ENCODE peak calls at places on chromosome 18, in four cellular contexts. One of them, this sample, is unnamed.
A peak's percentile ranks its signal among the peaks of the same experiment; 100 is the strongest.

GRCh38 chr18:75247601-75248421 is 37.2 kb downstream of the TSHZ1 start:
- DNase-seq in pancreas: no peak
- DNase-seq in pulmonary artery endothelial cell: no peak
- DNase-seq in stimulated activated naive CD8-positive, alpha-beta T cell treated with anti-CD3 and anti-CD28 coated beads, Interleukin-15, Interleukin-2, amounts not matched to agents 100 U/mL and 50 U/mL, for 24 hours: no peak
- DNase-seq in this sample: no peak

GRCh38 chr18:38011446-38011845 is 445.8 kb upstream of the CELF4 start:
- DNase-seq in pancreas: no peak
- DNase-seq in pulmonary artery endothelial cell: no peak
- DNase-seq in stimulated activated naive CD8-positive, alpha-beta T cell treated with anti-CD3 and anti-CD28 coated beads, Interleukin-15, Interleukin-2, amounts not matched to agents 100 U/mL and 50 U/mL, for 24 hours: no peak
- DNase-seq in this sample: no peak

GRCh38 chr18:13932285-13933025 is 17.1 kb upstream of the MC2R start:
- DNase-seq in pancreas: no peak
- DNase-seq in pulmonary artery endothelial cell: no peak
- DNase-seq in stimulated activated naive CD8-positive, alpha-beta T cell treated with anti-CD3 and anti-CD28 coated beads, Interleukin-15, Interleukin-2, amounts not matched to agents 100 U/mL and 50 U/mL, for 24 hours: no peak
- DNase-seq in this sample: no peak

GRCh38 chr18:31030574-31031278 is 11.8 kb downstream of the DSC3 start:
- DNase-seq in pancreas: no peak
- DNase-seq in pulmonary artery endothelial cell: no peak
- DNase-seq in stimulated activated naive CD8-positive, alpha-beta T cell treated with anti-CD3 and anti-CD28 coated beads, Interleukin-15, Interleukin-2, amounts not matched to agents 100 U/mL and 50 U/mL, for 24 hours: no peak
- DNase-seq in this sample: no peak

GRCh38 chr18:53556450-53556849 is 668.0 kb downstream of the MBD2 start:
- DNase-seq in pancreas: no peak
- DNase-seq in pulmonary artery endothelial cell: no peak
- DNase-seq in stimulated activated naive CD8-positive, alpha-beta T cell treated with anti-CD3 and anti-CD28 coated beads, Interleukin-15, Interleukin-2, amounts not matched to agents 100 U/mL and 50 U/mL, for 24 hours: no peak
- DNase-seq in this sample: no peak

GRCh38 chr18:60892441-60892840 is 440.8 kb upstream of the CDH20 start:
- DNase-seq in pancreas: no peak
- DNase-seq in pulmonary artery endothelial cell: peak; percentile 32
- DNase-seq in stimulated activated naive CD8-positive, alpha-beta T cell treated with anti-CD3 and anti-CD28 coated beads, Interleukin-15, Interleukin-2, amounts not matched to agents 100 U/mL and 50 U/mL, for 24 hours: no peak
- DNase-seq in this sample: no peak

GRCh38 chr18:8424917-8425725 is 184.1 kb upstream of the RAB12 start:
- DNase-seq in pancreas: no peak
- DNase-seq in pulmonary artery endothelial cell: no peak
- DNase-seq in stimulated activated naive CD8-positive, alpha-beta T cell treated with anti-CD3 and anti-CD28 coated beads, Interleukin-15, Interleukin-2, amounts not matched to agents 100 U/mL and 50 U/mL, for 24 hours: no peak
- DNase-seq in this sample: no peak

GRCh38 chr18:3889803-3890202 is 439.8 kb downstream of the TGIF1 start:
- DNase-seq in pancreas: no peak
- DNase-seq in pulmonary artery endothelial cell: no peak
- DNase-seq in stimulated activated naive CD8-positive, alpha-beta T cell treated with anti-CD3 and anti-CD28 coated beads, Interleukin-15, Interleukin-2, amounts not matched to agents 100 U/mL and 50 U/mL, for 24 hours: no peak
- DNase-seq in this sample: no peak

GRCh38 chr18:22451796-22452195 is 34.1 kb upstream of the CTAGE1 start:
- DNase-seq in pancreas: no peak
- DNase-seq in pulmonary artery endothelial cell: no peak
- DNase-seq in stimulated activated naive CD8-positive, alpha-beta T cell treated with anti-CD3 and anti-CD28 coated beads, Interleukin-15, Interleukin-2, amounts not matched to agents 100 U/mL and 50 U/mL, for 24 hours: no peak
- DNase-seq in this sample: no peak

GRCh38 chr18:23614413-23614812 is 28.1 kb upstream of the NPC1 start:
- DNase-seq in pancreas: no peak
- DNase-seq in pulmonary artery endothelial cell: no peak
- DNase-seq in stimulated activated naive CD8-positive, alpha-beta T cell treated with anti-CD3 and anti-CD28 coated beads, Interleukin-15, Interleukin-2, amounts not matched to agents 100 U/mL and 50 U/mL, for 24 hours: no peak
- DNase-seq in this sample: no peak

GRCh38 chr18:61702007-61702406 is 190.8 kb downstream of the RNF152 start:
- DNase-seq in pancreas: no peak
- DNase-seq in pulmonary artery endothelial cell: peak; percentile 40
- DNase-seq in stimulated activated naive CD8-positive, alpha-beta T cell treated with anti-CD3 and anti-CD28 coated beads, Interleukin-15, Interleukin-2, amounts not matched to agents 100 U/mL and 50 U/mL, for 24 hours: no peak
- DNase-seq in this sample: no peak

GRCh38 chr18:11955299-11956029 is 25.8 kb upstream of the IMPA2 start:
- DNase-seq in pancreas: no peak
- DNase-seq in pulmonary artery endothelial cell: peak; percentile 55
- DNase-seq in stimulated activated naive CD8-positive, alpha-beta T cell treated with anti-CD3 and anti-CD28 coated beads, Interleukin-15, Interleukin-2, amounts not matched to agents 100 U/mL and 50 U/mL, for 24 hours: no peak
- DNase-seq in this sample: peak; percentile 42

GRCh38 chr18:72541871-72542690 is 2.1 kb downstream of the CBLN2 start:
- DNase-seq in pancreas: no peak
- DNase-seq in pulmonary artery endothelial cell: no peak
- DNase-seq in stimulated activated naive CD8-positive, alpha-beta T cell treated with anti-CD3 and anti-CD28 coated beads, Interleukin-15, Interleukin-2, amounts not matched to agents 100 U/mL and 50 U/mL, for 24 hours: no peak
- DNase-seq in this sample: no peak

GRCh38 chr18:8730080-8730827 is 24.9 kb downstream of the MTCL1 start:
- DNase-seq in pancreas: peak; percentile 68
- DNase-seq in pulmonary artery endothelial cell: peak; percentile 93
- DNase-seq in stimulated activated naive CD8-positive, alpha-beta T cell treated with anti-CD3 and anti-CD28 coated beads, Interleukin-15, Interleukin-2, amounts not matched to agents 100 U/mL and 50 U/mL, for 24 hours: no peak
- DNase-seq in this sample: peak; percentile 96

GRCh38 chr18:12074734-12075133 is 18.9 kb upstream of the ANKRD62 start:
- DNase-seq in pancreas: peak; percentile 15
- DNase-seq in pulmonary artery endothelial cell: no peak
- DNase-seq in stimulated activated naive CD8-positive, alpha-beta T cell treated with anti-CD3 and anti-CD28 coated beads, Interleukin-15, Interleukin-2, amounts not matched to agents 100 U/mL and 50 U/mL, for 24 hours: no peak
- DNase-seq in this sample: no peak

GRCh38 chr18:50131591-50131990 is 63.4 kb downstream of the MYO5B start:
- DNase-seq in pancreas: no peak
- DNase-seq in pulmonary artery endothelial cell: no peak
- DNase-seq in stimulated activated naive CD8-positive, alpha-beta T cell treated with anti-CD3 and anti-CD28 coated beads, Interleukin-15, Interleukin-2, amounts not matched to agents 100 U/mL and 50 U/mL, for 24 hours: no peak
- DNase-seq in this sample: no peak

GRCh38 chr18:36348971-36349417 is 51.5 kb downstream of the FHOD3 start:
- DNase-seq in pancreas: no peak
- DNase-seq in pulmonary artery endothelial cell: no peak
- DNase-seq in stimulated activated naive CD8-positive, alpha-beta T cell treated with anti-CD3 and anti-CD28 coated beads, Interleukin-15, Interleukin-2, amounts not matched to agents 100 U/mL and 50 U/mL, for 24 hours: no peak
- DNase-seq in this sample: no peak

GRCh38 chr18:48152549-48152948 is 222.1 kb upstream of the SMAD2 start:
- DNase-seq in pancreas: no peak
- DNase-seq in pulmonary artery endothelial cell: no peak
- DNase-seq in stimulated activated naive CD8-positive, alpha-beta T cell treated with anti-CD3 and anti-CD28 coated beads, Interleukin-15, Interleukin-2, amounts not matched to agents 100 U/mL and 50 U/mL, for 24 hours: no peak
- DNase-seq in this sample: no peak

GRCh38 chr18:44182363-44182762 is 498.3 kb upstream of the SETBP1 start:
- DNase-seq in pancreas: no peak
- DNase-seq in pulmonary artery endothelial cell: no peak
- DNase-seq in stimulated activated naive CD8-positive, alpha-beta T cell treated with anti-CD3 and anti-CD28 coated beads, Interleukin-15, Interleukin-2, amounts not matched to agents 100 U/mL and 50 U/mL, for 24 hours: no peak
- DNase-seq in this sample: no peak

GRCh38 chr18:31661965-31662364 is 22.4 kb downstream of the B4GALT6 start:
- DNase-seq in pancreas: no peak
- DNase-seq in pulmonary artery endothelial cell: no peak
- DNase-seq in stimulated activated naive CD8-positive, alpha-beta T cell treated with anti-CD3 and anti-CD28 coated beads, Interleukin-15, Interleukin-2, amounts not matched to agents 100 U/mL and 50 U/mL, for 24 hours: no peak
- DNase-seq in this sample: no peak

GRCh38 chr18:77116201-77117080 is 16.1 kb downstream of the MBP start:
- DNase-seq in pancreas: peak; percentile 24
- DNase-seq in pulmonary artery endothelial cell: no peak
- DNase-seq in stimulated activated naive CD8-positive, alpha-beta T cell treated with anti-CD3 and anti-CD28 coated beads, Interleukin-15, Interleukin-2, amounts not matched to agents 100 U/mL and 50 U/mL, for 24 hours: no peak
- DNase-seq in this sample: no peak

GRCh38 chr18:30245756-30246515 is 796.6 kb downstream of the DSC3 start:
- DNase-seq in pancreas: no peak
- DNase-seq in pulmonary artery endothelial cell: no peak
- DNase-seq in stimulated activated naive CD8-positive, alpha-beta T cell treated with anti-CD3 and anti-CD28 coated beads, Interleukin-15, Interleukin-2, amounts not matched to agents 100 U/mL and 50 U/mL, for 24 hours: no peak
- DNase-seq in this sample: no peak

GRCh38 chr18:59155140-59155539 is 15.5 kb downstream of the SEC11C start:
- DNase-seq in pancreas: no peak
- DNase-seq in pulmonary artery endothelial cell: no peak
- DNase-seq in stimulated activated naive CD8-positive, alpha-beta T cell treated with anti-CD3 and anti-CD28 coated beads, Interleukin-15, Interleukin-2, amounts not matched to agents 100 U/mL and 50 U/mL, for 24 hours: no peak
- DNase-seq in this sample: no peak

GRCh38 chr18:59980052-59980668 is 80.4 kb downstream of the PMAIP1 start:
- DNase-seq in pancreas: no peak
- DNase-seq in pulmonary artery endothelial cell: no peak
- DNase-seq in stimulated activated naive CD8-positive, alpha-beta T cell treated with anti-CD3 and anti-CD28 coated beads, Interleukin-15, Interleukin-2, amounts not matched to agents 100 U/mL and 50 U/mL, for 24 hours: no peak
- DNase-seq in this sample: no peak

GRCh38 chr18:74268175-74268574 is 23.6 kb downstream of the CYB5A start:
- DNase-seq in pancreas: no peak
- DNase-seq in pulmonary artery endothelial cell: no peak
- DNase-seq in stimulated activated naive CD8-positive, alpha-beta T cell treated with anti-CD3 and anti-CD28 coated beads, Interleukin-15, Interleukin-2, amounts not matched to agents 100 U/mL and 50 U/mL, for 24 hours: no peak
- DNase-seq in this sample: no peak

This sample was measured in glomerular endothelial cell.